ENCODE peak calls at places on chromosomes 5 and 9, in seven cellular contexts. One of them, this sample, is unnamed.

GRCh38 chr5:160649304-160649703 is 202.7 kb downstream of the ATP10B start:
- DNase-seq in kidney glomerular epithelial cell: no peak
- DNase-seq in LoVo: no peak
- DNase-seq in neural crest cell: no peak
- DNase-seq in GM23248: no peak
- DNase-seq in activated T-helper 9 cell treated with anti-CD3 and anti-CD28 coated beads, Interleukin-2, amount 50 U/mL, for 16 hours: no peak
- DNase-seq in HFF-Myc: no peak
- DNase-seq in this sample: peak

GRCh38 chr5:157271740-157272271 is 5.9 kb downstream of the CYFIP2 start:
- DNase-seq in kidney glomerular epithelial cell: no peak
- DNase-seq in LoVo: no peak
- DNase-seq in neural crest cell: no peak
- DNase-seq in GM23248: no peak
- DNase-seq in activated T-helper 9 cell treated with anti-CD3 and anti-CD28 coated beads, Interleukin-2, amount 50 U/mL, for 16 hours: peak
- DNase-seq in HFF-Myc: no peak
- DNase-seq in this sample: no peak

GRCh38 chr9:133113928-133114351 is 7.1 kb downstream of the RALGDS start:
- DNase-seq in kidney glomerular epithelial cell: no peak
- DNase-seq in LoVo: no peak
- DNase-seq in neural crest cell: no peak
- DNase-seq in GM23248: no peak
- DNase-seq in activated T-helper 9 cell treated with anti-CD3 and anti-CD28 coated beads, Interleukin-2, amount 50 U/mL, for 16 hours: no peak
- DNase-seq in HFF-Myc: no peak
- DNase-seq in this sample: no peak

GRCh38 chr5:64417390-64417789 is 88.4 kb upstream of the RGS7BP start:
- DNase-seq in kidney glomerular epithelial cell: no peak
- DNase-seq in LoVo: no peak
- DNase-seq in neural crest cell: no peak
- DNase-seq in GM23248: no peak
- DNase-seq in activated T-helper 9 cell treated with anti-CD3 and anti-CD28 coated beads, Interleukin-2, amount 50 U/mL, for 16 hours: no peak
- DNase-seq in HFF-Myc: no peak
- DNase-seq in this sample: no peak

GRCh38 chr5:151684690-151685361 is 1.9 kb downstream of the SPARC start:
- DNase-seq in kidney glomerular epithelial cell: peak
- DNase-seq in LoVo: no peak
- DNase-seq in neural crest cell: peak
- DNase-seq in GM23248: peak
- DNase-seq in activated T-helper 9 cell treated with anti-CD3 and anti-CD28 coated beads, Interleukin-2, amount 50 U/mL, for 16 hours: no peak
- DNase-seq in HFF-Myc: peak
- DNase-seq in this sample: peak

GRCh38 chr5:58491216-58491892 is at the start of gene GAPT:
- DNase-seq in kidney glomerular epithelial cell: no peak
- DNase-seq in LoVo: no peak
- DNase-seq in neural crest cell: no peak
- DNase-seq in GM23248: no peak
- DNase-seq in activated T-helper 9 cell treated with anti-CD3 and anti-CD28 coated beads, Interleukin-2, amount 50 U/mL, for 16 hours: no peak
- DNase-seq in HFF-Myc: no peak
- DNase-seq in this sample: no peak

GRCh38 chr5:54701179-54701578 is 183.6 kb downstream of the SNX18 start:
- DNase-seq in kidney glomerular epithelial cell: peak
- DNase-seq in LoVo: peak
- DNase-seq in neural crest cell: no peak
- DNase-seq in GM23248: peak
- DNase-seq in activated T-helper 9 cell treated with anti-CD3 and anti-CD28 coated beads, Interleukin-2, amount 50 U/mL, for 16 hours: no peak
- DNase-seq in HFF-Myc: peak
- DNase-seq in this sample: no peak

GRCh38 chr9:127761061-127761460 is 17.4 kb downstream of the SH2D3C start:
- DNase-seq in kidney glomerular epithelial cell: no peak
- DNase-seq in LoVo: no peak
- DNase-seq in neural crest cell: no peak
- DNase-seq in GM23248: no peak
- DNase-seq in activated T-helper 9 cell treated with anti-CD3 and anti-CD28 coated beads, Interleukin-2, amount 50 U/mL, for 16 hours: no peak
- DNase-seq in HFF-Myc: no peak
- DNase-seq in this sample: no peak

GRCh38 chr9:137479315-137479861 is 20.3 kb upstream of the NSMF start:
- DNase-seq in kidney glomerular epithelial cell: no peak
- DNase-seq in LoVo: no peak
- DNase-seq in neural crest cell: no peak
- DNase-seq in GM23248: no peak
- DNase-seq in activated T-helper 9 cell treated with anti-CD3 and anti-CD28 coated beads, Interleukin-2, amount 50 U/mL, for 16 hours: no peak
- DNase-seq in HFF-Myc: no peak
- DNase-seq in this sample: peak

GRCh38 chr5:125575561-125576504 is 829.4 kb upstream of the ZNF608 start:
- DNase-seq in kidney glomerular epithelial cell: no peak
- DNase-seq in LoVo: no peak
- DNase-seq in neural crest cell: peak
- DNase-seq in GM23248: no peak
- DNase-seq in activated T-helper 9 cell treated with anti-CD3 and anti-CD28 coated beads, Interleukin-2, amount 50 U/mL, for 16 hours: no peak
- DNase-seq in HFF-Myc: no peak
- DNase-seq in this sample: no peak

GRCh38 chr9:134206317-134207300 is 42.2 kb upstream of the RNU6ATAC start:
- DNase-seq in kidney glomerular epithelial cell: no peak
- DNase-seq in LoVo: no peak
- DNase-seq in neural crest cell: no peak
- DNase-seq in GM23248: no peak
- DNase-seq in activated T-helper 9 cell treated with anti-CD3 and anti-CD28 coated beads, Interleukin-2, amount 50 U/mL, for 16 hours: no peak
- DNase-seq in HFF-Myc: no peak
- DNase-seq in this sample: no peak

GRCh38 chr5:151770383-151771258 is 1.1 kb upstream of the G3BP1 start:
- DNase-seq in kidney glomerular epithelial cell: peak
- DNase-seq in LoVo: peak
- DNase-seq in neural crest cell: peak
- DNase-seq in GM23248: peak
- DNase-seq in activated T-helper 9 cell treated with anti-CD3 and anti-CD28 coated beads, Interleukin-2, amount 50 U/mL, for 16 hours: no peak
- DNase-seq in HFF-Myc: peak
- DNase-seq in this sample: peak

GRCh38 chr9:93265972-93266371 is 82.0 kb downstream of the WNK2 start:
- DNase-seq in kidney glomerular epithelial cell: no peak
- DNase-seq in LoVo: no peak
- DNase-seq in neural crest cell: no peak
- DNase-seq in GM23248: no peak
- DNase-seq in activated T-helper 9 cell treated with anti-CD3 and anti-CD28 coated beads, Interleukin-2, amount 50 U/mL, for 16 hours: no peak
- DNase-seq in HFF-Myc: no peak
- DNase-seq in this sample: no peak

GRCh38 chr5:96876292-96876850 is at the start of gene ERAP2:
- DNase-seq in kidney glomerular epithelial cell: peak
- DNase-seq in LoVo: peak
- DNase-seq in neural crest cell: no peak
- DNase-seq in GM23248: peak
- DNase-seq in activated T-helper 9 cell treated with anti-CD3 and anti-CD28 coated beads, Interleukin-2, amount 50 U/mL, for 16 hours: no peak
- DNase-seq in HFF-Myc: no peak
- DNase-seq in this sample: no peak

GRCh38 chr5:18771097-18771610 is 1136.9 kb downstream of the TAF11L14 start:
- DNase-seq in kidney glomerular epithelial cell: no peak
- DNase-seq in LoVo: no peak
- DNase-seq in neural crest cell: no peak
- DNase-seq in GM23248: no peak
- DNase-seq in activated T-helper 9 cell treated with anti-CD3 and anti-CD28 coated beads, Interleukin-2, amount 50 U/mL, for 16 hours: no peak
- DNase-seq in HFF-Myc: no peak
- DNase-seq in this sample: no peak

GRCh38 chr9:84782228-84782866 is 112.8 kb downstream of the NTRK2 start:
- DNase-seq in kidney glomerular epithelial cell: peak
- DNase-seq in LoVo: no peak
- DNase-seq in neural crest cell: no peak
- DNase-seq in GM23248: no peak
- DNase-seq in activated T-helper 9 cell treated with anti-CD3 and anti-CD28 coated beads, Interleukin-2, amount 50 U/mL, for 16 hours: no peak
- DNase-seq in HFF-Myc: no peak
- DNase-seq in this sample: no peak

GRCh38 chr5:139733698-139734491 is 61.7 kb upstream of the PSD2 start:
- DNase-seq in kidney glomerular epithelial cell: no peak
- DNase-seq in LoVo: no peak
- DNase-seq in neural crest cell: peak
- DNase-seq in GM23248: no peak
- DNase-seq in activated T-helper 9 cell treated with anti-CD3 and anti-CD28 coated beads, Interleukin-2, amount 50 U/mL, for 16 hours: no peak
- DNase-seq in HFF-Myc: no peak
- DNase-seq in this sample: no peak

GRCh38 chr9:91211919-91212318 is 149.8 kb downstream of the AUH start:
- DNase-seq in kidney glomerular epithelial cell: peak
- DNase-seq in LoVo: no peak
- DNase-seq in neural crest cell: no peak
- DNase-seq in GM23248: peak
- DNase-seq in activated T-helper 9 cell treated with anti-CD3 and anti-CD28 coated beads, Interleukin-2, amount 50 U/mL, for 16 hours: no peak
- DNase-seq in HFF-Myc: no peak
- DNase-seq in this sample: peak

GRCh38 chr9:27792971-27793689 is 219.8 kb upstream of the C9orf72 start:
- DNase-seq in kidney glomerular epithelial cell: no peak
- DNase-seq in LoVo: no peak
- DNase-seq in neural crest cell: no peak
- DNase-seq in GM23248: no peak
- DNase-seq in activated T-helper 9 cell treated with anti-CD3 and anti-CD28 coated beads, Interleukin-2, amount 50 U/mL, for 16 hours: no peak
- DNase-seq in HFF-Myc: no peak
- DNase-seq in this sample: no peak

GRCh38 chr5:122772446-122772845 is 2.4 kb upstream of the SNX2 start:
- DNase-seq in kidney glomerular epithelial cell: peak
- DNase-seq in LoVo: no peak
- DNase-seq in neural crest cell: no peak
- DNase-seq in GM23248: peak
- DNase-seq in activated T-helper 9 cell treated with anti-CD3 and anti-CD28 coated beads, Interleukin-2, amount 50 U/mL, for 16 hours: no peak
- DNase-seq in HFF-Myc: no peak
- DNase-seq in this sample: peak

GRCh38 chr5:74516217-74516636 is 124.3 kb downstream of the ENC1 start:
- DNase-seq in kidney glomerular epithelial cell: peak
- DNase-seq in LoVo: peak
- DNase-seq in neural crest cell: no peak
- DNase-seq in GM23248: peak
- DNase-seq in activated T-helper 9 cell treated with anti-CD3 and anti-CD28 coated beads, Interleukin-2, amount 50 U/mL, for 16 hours: no peak
- DNase-seq in HFF-Myc: no peak
- DNase-seq in this sample: peak

GRCh38 chr9:70438341-70438924 is 24.0 kb upstream of the KLF9 start:
- DNase-seq in kidney glomerular epithelial cell: peak
- DNase-seq in LoVo: peak
- DNase-seq in neural crest cell: no peak
- DNase-seq in GM23248: peak
- DNase-seq in activated T-helper 9 cell treated with anti-CD3 and anti-CD28 coated beads, Interleukin-2, amount 50 U/mL, for 16 hours: no peak
- DNase-seq in HFF-Myc: peak
- DNase-seq in this sample: no peak

GRCh38 chr5:140301136-140301535 is 1.8 kb downstream of the PFDN1 start:
- DNase-seq in kidney glomerular epithelial cell: no peak
- DNase-seq in LoVo: no peak
- DNase-seq in neural crest cell: no peak
- DNase-seq in GM23248: no peak
- DNase-seq in activated T-helper 9 cell treated with anti-CD3 and anti-CD28 coated beads, Interleukin-2, amount 50 U/mL, for 16 hours: no peak
- DNase-seq in HFF-Myc: no peak
- DNase-seq in this sample: no peak

GRCh38 chr5:107337281-107337680 is 333.5 kb downstream of the EFNA5 start:
- DNase-seq in kidney glomerular epithelial cell: no peak
- DNase-seq in LoVo: peak
- DNase-seq in neural crest cell: no peak
- DNase-seq in GM23248: peak
- DNase-seq in activated T-helper 9 cell treated with anti-CD3 and anti-CD28 coated beads, Interleukin-2, amount 50 U/mL, for 16 hours: no peak
- DNase-seq in HFF-Myc: no peak
- DNase-seq in this sample: no peak

GRCh38 chr5:145718956-145719355 is 116.2 kb downstream of the PRELID2 start:
- DNase-seq in kidney glomerular epithelial cell: peak
- DNase-seq in LoVo: no peak
- DNase-seq in neural crest cell: no peak
- DNase-seq in GM23248: peak
- DNase-seq in activated T-helper 9 cell treated with anti-CD3 and anti-CD28 coated beads, Interleukin-2, amount 50 U/mL, for 16 hours: no peak
- DNase-seq in HFF-Myc: no peak
- DNase-seq in this sample: no peak

GRCh38 chr5:124888050-124888506 is 141.6 kb upstream of the ZNF608 start:
- DNase-seq in kidney glomerular epithelial cell: peak
- DNase-seq in LoVo: peak
- DNase-seq in neural crest cell: no peak
- DNase-seq in GM23248: no peak
- DNase-seq in activated T-helper 9 cell treated with anti-CD3 and anti-CD28 coated beads, Interleukin-2, amount 50 U/mL, for 16 hours: no peak
- DNase-seq in HFF-Myc: no peak
- DNase-seq in this sample: peak

GRCh38 chr5:109080481-109080880 is 329.3 kb downstream of the PJA2 start:
- DNase-seq in kidney glomerular epithelial cell: no peak
- DNase-seq in LoVo: no peak
- DNase-seq in neural crest cell: no peak
- DNase-seq in GM23248: no peak
- DNase-seq in activated T-helper 9 cell treated with anti-CD3 and anti-CD28 coated beads, Interleukin-2, amount 50 U/mL, for 16 hours: no peak
- DNase-seq in HFF-Myc: no peak
- DNase-seq in this sample: no peak

GRCh38 chr5:168106008-168106761 is 185.3 kb upstream of the WWC1 start:
- DNase-seq in kidney glomerular epithelial cell: peak
- DNase-seq in LoVo: peak
- DNase-seq in neural crest cell: no peak
- DNase-seq in GM23248: peak
- DNase-seq in activated T-helper 9 cell treated with anti-CD3 and anti-CD28 coated beads, Interleukin-2, amount 50 U/mL, for 16 hours: no peak
- DNase-seq in HFF-Myc: no peak
- DNase-seq in this sample: peak

GRCh38 chr5:68178579-68178978 is 37.0 kb upstream of the PIK3R1 start:
- DNase-seq in kidney glomerular epithelial cell: peak
- DNase-seq in LoVo: no peak
- DNase-seq in neural crest cell: no peak
- DNase-seq in GM23248: no peak
- DNase-seq in activated T-helper 9 cell treated with anti-CD3 and anti-CD28 coated beads, Interleukin-2, amount 50 U/mL, for 16 hours: no peak
- DNase-seq in HFF-Myc: no peak
- DNase-seq in this sample: no peak

GRCh38 chr9:89137548-89138462 is 40.8 kb downstream of the SHC3 start:
- DNase-seq in kidney glomerular epithelial cell: peak
- DNase-seq in LoVo: peak
- DNase-seq in neural crest cell: no peak
- DNase-seq in GM23248: peak
- DNase-seq in activated T-helper 9 cell treated with anti-CD3 and anti-CD28 coated beads, Interleukin-2, amount 50 U/mL, for 16 hours: no peak
- DNase-seq in HFF-Myc: peak
- DNase-seq in this sample: no peak

GRCh38 chr9:134366223-134367031 is 40.2 kb downstream of the RXRA start:
- DNase-seq in kidney glomerular epithelial cell: no peak
- DNase-seq in LoVo: peak
- DNase-seq in neural crest cell: no peak
- DNase-seq in GM23248: peak
- DNase-seq in activated T-helper 9 cell treated with anti-CD3 and anti-CD28 coated beads, Interleukin-2, amount 50 U/mL, for 16 hours: no peak
- DNase-seq in HFF-Myc: peak
- DNase-seq in this sample: no peak

GRCh38 chr5:82396871-82397514 is 118.8 kb upstream of the RPS23 start:
- DNase-seq in kidney glomerular epithelial cell: peak
- DNase-seq in LoVo: peak
- DNase-seq in neural crest cell: no peak
- DNase-seq in GM23248: peak
- DNase-seq in activated T-helper 9 cell treated with anti-CD3 and anti-CD28 coated beads, Interleukin-2, amount 50 U/mL, for 16 hours: no peak
- DNase-seq in HFF-Myc: peak
- DNase-seq in this sample: no peak

GRCh38 chr5:65262590-65263189 is 219.0 kb downstream of the ADAMTS6 start:
- DNase-seq in kidney glomerular epithelial cell: peak
- DNase-seq in LoVo: no peak
- DNase-seq in neural crest cell: no peak
- DNase-seq in GM23248: peak
- DNase-seq in activated T-helper 9 cell treated with anti-CD3 and anti-CD28 coated beads, Interleukin-2, amount 50 U/mL, for 16 hours: no peak
- DNase-seq in HFF-Myc: peak
- DNase-seq in this sample: no peak

GRCh38 chr9:81609782-81610738 is 79.3 kb downstream of the TLE1 start:
- DNase-seq in kidney glomerular epithelial cell: peak
- DNase-seq in LoVo: no peak
- DNase-seq in neural crest cell: no peak
- DNase-seq in GM23248: peak
- DNase-seq in activated T-helper 9 cell treated with anti-CD3 and anti-CD28 coated beads, Interleukin-2, amount 50 U/mL, for 16 hours: no peak
- DNase-seq in HFF-Myc: no peak
- DNase-seq in this sample: no peak

GRCh38 chr9:74770508-74771261 is 117.0 kb downstream of the TRPM6 start:
- DNase-seq in kidney glomerular epithelial cell: no peak
- DNase-seq in LoVo: peak
- DNase-seq in neural crest cell: peak
- DNase-seq in GM23248: peak
- DNase-seq in activated T-helper 9 cell treated with anti-CD3 and anti-CD28 coated beads, Interleukin-2, amount 50 U/mL, for 16 hours: peak
- DNase-seq in HFF-Myc: no peak
- DNase-seq in this sample: no peak

GRCh38 chr5:124923131-124923530 is 176.7 kb upstream of the ZNF608 start:
- DNase-seq in kidney glomerular epithelial cell: no peak
- DNase-seq in LoVo: no peak
- DNase-seq in neural crest cell: no peak
- DNase-seq in GM23248: peak
- DNase-seq in activated T-helper 9 cell treated with anti-CD3 and anti-CD28 coated beads, Interleukin-2, amount 50 U/mL, for 16 hours: no peak
- DNase-seq in HFF-Myc: no peak
- DNase-seq in this sample: no peak